ENCODE peak calls at places on chromosomes 12 and 14, in five cellular contexts. D is prostate gland, B is left lung, L is SK-N-SH, X is left ventricle myocardium inferior. R is an unnamed sample.
A peak's percentile ranks its signal among the peaks of the same experiment; 100 is the strongest.

GRCh38 chr12:3364661-3365264 is 126.2 kb upstream of the PRMT8 start:
- DNase-seq in B (no peak), X (no peak), L (no peak), D (no peak), R (peak; percentile 38)

GRCh38 chr12:107669946-107670345 is 15.7 kb upstream of the PWP1 start:
- DNase-seq in X (no peak), D (no peak), L (no peak), B (no peak), R (no peak)

GRCh38 chr14:95663226-95663797 is 22.9 kb upstream of the TCL1B start:
- DNase-seq in X (no peak), D (no peak), L (no peak), B (no peak), R (peak; percentile 25)

GRCh38 chr14:98622208-98623051 is 649.6 kb downstream of the BCL11B start:
- DNase-seq in X (no peak), B (no peak), L (no peak), D (no peak), R (no peak)

GRCh38 chr14:76280221-76280620 is 95.7 kb upstream of the ESRRB start:
- DNase-seq in X (no peak), L (no peak), B (no peak), D (no peak), R (no peak)

GRCh38 chr12:29253916-29254625 is 105.0 kb downstream of the FAR2 start:
- DNase-seq in B (no peak), L (no peak), D (no peak), X (no peak), R (no peak)

GRCh38 chr14:24307575-24308341 is at the start of gene CIDEB:
- DNase-seq in B (no peak), X (peak; percentile 45), D (peak; percentile 28), L (peak; percentile 87), R (peak; percentile 85)

GRCh38 chr14:51776102-51776894 is 84.1 kb upstream of the GNG2 start:
- DNase-seq in D (peak; percentile 25), B (no peak), L (peak; percentile 87), X (peak; percentile 25), R (peak; percentile 47)

GRCh38 chr12:118999107-118999506 is 17.8 kb downstream of the SRRM4 start:
- DNase-seq in L (peak; percentile 19), B (no peak), X (peak; percentile 42), D (no peak), R (no peak)

DNA sequence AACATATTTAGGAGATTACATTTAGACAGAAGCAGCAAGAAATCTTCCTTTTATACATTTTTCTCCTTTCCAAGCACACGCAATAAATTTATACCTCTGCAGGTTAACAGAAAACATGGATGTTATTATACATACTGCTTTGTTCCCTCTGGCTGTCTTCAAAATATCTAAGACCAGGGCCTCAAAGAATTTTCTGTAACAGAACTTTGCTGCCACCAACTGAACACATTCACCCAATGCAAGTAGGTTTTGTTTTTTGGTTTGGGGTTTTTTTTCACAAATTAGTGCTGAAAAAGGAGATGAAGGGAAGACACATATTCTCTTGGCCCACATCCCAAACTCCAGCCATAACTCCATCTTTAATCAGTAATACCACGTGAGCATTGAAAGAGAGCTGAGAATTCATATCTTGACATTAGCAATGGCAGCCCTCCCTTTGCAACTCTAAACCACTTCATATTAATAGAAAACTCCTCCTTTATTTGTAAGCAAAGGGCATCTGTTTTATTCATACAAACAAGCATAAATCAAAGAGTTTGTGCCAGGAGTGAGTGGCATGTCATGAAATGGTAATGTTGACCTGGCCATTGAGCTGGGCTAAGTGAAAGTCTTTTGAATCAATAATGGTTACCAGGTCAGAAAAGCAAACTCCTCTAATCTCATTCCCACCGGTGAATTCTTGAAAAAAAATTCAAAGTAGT is 150.8 kb upstream of the FSCB start:
- DNase-seq in B (no peak), L (no peak), X (no peak), D (no peak), R (no peak)
- TF ChIP-seq CTCF in B (no peak), L (peak; percentile 28), X (peak; percentile 37), D (no peak), R (no peak)

GRCh38 chr12:99282670-99283069 is 364.9 kb upstream of the GARIN6 start:
- DNase-seq in D (no peak), L (no peak), X (no peak), B (no peak), R (no peak)
- H3K36me3 ChIP-seq in D (no peaks in the 10 kb centered on the region), L (no peaks in the 10 kb centered on the region), X (no peaks in the 10 kb centered on the region), B (no peaks in the 10 kb centered on the region), R (no peaks in the 10 kb centered on the region)

GRCh38 chr12:54217309-54217661 is 28.5 kb upstream of the SMUG1 start:
- DNase-seq in B (no peak), X (no peak), D (no peak), L (peak; percentile 42), R (no peak)
- TF ChIP-seq CTCF in B (no peak), X (peak; percentile 25), D (no peak), L (no peak), R (no peak)

DNA sequence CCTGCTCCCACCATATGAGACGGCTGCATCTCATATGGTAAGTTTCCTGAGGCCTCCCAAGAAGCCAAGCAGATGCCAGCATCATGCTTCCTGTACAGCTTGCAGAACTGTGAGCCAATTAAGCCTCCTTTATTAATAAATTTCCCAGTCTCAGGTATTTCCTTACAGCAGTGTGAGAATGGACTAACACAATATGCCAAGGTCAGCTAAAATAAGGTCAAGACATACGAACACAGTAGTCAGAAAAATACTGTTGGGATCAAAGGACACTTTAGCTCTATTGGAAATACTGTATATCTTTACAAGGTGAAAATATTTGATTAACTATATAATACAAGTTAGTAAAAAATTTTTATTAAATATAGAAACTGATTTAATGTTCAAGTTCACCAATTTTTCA is 28.8 kb downstream of the SEL1L start:
- DNase-seq in X (no peak), B (no peak), L (no peak), D (no peak), R (no peak)
- H3K36me3 ChIP-seq in X (peaks cover 79% of the 10 kb centered on the region), B (no peaks in the 10 kb centered on the region), L (peaks cover 66% of the 10 kb centered on the region), D (no peaks in the 10 kb centered on the region), R (peaks cover 50% of the 10 kb centered on the region)

DNA sequence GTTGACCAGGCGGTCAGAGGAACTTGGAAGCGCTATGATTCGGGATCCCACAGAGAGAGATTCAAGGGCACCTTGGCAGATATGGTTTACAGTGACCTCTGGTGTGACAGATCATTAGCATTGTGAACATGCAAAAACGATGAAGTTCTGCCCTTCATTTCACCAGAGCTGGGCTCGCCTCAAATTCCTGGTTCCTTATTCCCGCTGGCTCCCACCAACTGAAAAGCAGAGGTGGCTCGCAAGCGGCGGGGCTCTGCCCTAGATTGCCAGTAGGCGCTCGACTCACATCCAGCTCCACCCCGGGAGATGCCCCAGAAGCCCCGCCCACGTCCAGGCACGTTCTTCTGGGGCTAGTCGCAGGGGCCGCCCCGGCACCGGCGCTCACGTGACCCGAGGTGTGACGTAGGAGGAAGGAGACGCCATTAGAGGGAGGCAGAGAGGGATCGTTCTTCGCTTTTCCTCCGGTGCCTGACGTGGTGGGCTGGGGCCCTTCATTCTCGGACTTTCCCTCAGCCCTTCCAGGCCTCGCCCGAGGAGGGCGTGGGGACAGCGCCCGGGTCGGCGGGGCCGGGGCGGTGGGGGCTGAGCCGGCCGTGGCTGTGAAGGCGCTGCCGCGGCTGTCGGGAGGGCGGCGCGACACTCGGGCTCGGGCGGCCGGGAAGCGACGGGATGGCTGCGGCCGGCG is at the start of gene RAB21:
- DNase-seq in X (peak; percentile 96), L (peak; percentile 98), D (peak; percentile 97), B (peak; percentile 100), R (peak; percentile 98)
- TF ChIP-seq CTCF in X (peak; percentile 49), L (peak; percentile 23), D (no peak), B (peak; percentile 48), R (no peak)

GRCh38 chr12:53482626-53483165 is 16.6 kb downstream of the MAP3K12 start:
- DNase-seq in X (no peak), B (no peak), D (no peak), L (no peak), R (no peak)
- H3K36me3 ChIP-seq in X (peaks cover 86% of the 10 kb centered on the region), B (no peaks in the 10 kb centered on the region), D (no peaks in the 10 kb centered on the region), L (peaks cover 71% of the 10 kb centered on the region), R (peaks cover 5% of the 10 kb centered on the region)